ENCODE peak calls at places on chromosomes 3 and 15, in five cellular contexts. Z, D, L, Y and V are unnamed samples.

GRCh38 chr15:52252781-52253180 is 42.8 kb downstream of the MYO5C start:
- DNase-seq in Z (peak; percentile 90), D (peak; percentile 98), L (peak; percentile 81), Y (no peak), V (peak; percentile 91)

GRCh38 chr3:196563721-196564225 is 4.6 kb downstream of the WDR53 start:
- DNase-seq in Z (no peak), D (peak; percentile 36), L (peak; percentile 47), Y (peak; percentile 72), V (peak; percentile 56)

GRCh38 chr15:95875141-95875643 is 455.3 kb upstream of the NR2F2 start:
- DNase-seq in Z (peak; percentile 57), D (no peak), L (no peak), Y (peak; percentile 43), V (peak; percentile 89)

GRCh38 chr3:53812434-53812833 is 33.8 kb downstream of the CHDH start:
- DNase-seq in Z (no peak), D (no peak), L (no peak), Y (no peak), V (no peak)

GRCh38 chr15:60001642-60002527 is 2.2 kb upstream of the FOXB1 start:
- DNase-seq in Z (no peak), D (no peak), L (no peak), Y (no peak), V (no peak)

GRCh38 chr15:36912311-36912712 is 188.0 kb downstream of the MEIS2 start:
- DNase-seq in Z (peak; percentile 65), D (no peak), L (no peak), Y (no peak), V (peak; percentile 58)

GRCh38 chr3:71928215-71928614 is 143.3 kb upstream of the PROK2 start:
- DNase-seq in Z (no peak), D (no peak), L (no peak), Y (no peak), V (no peak)

GRCh38 chr3:38022301-38022700 is 7.1 kb downstream of the PLCD1 start:
- DNase-seq in Z (no peak), D (no peak), L (no peak), Y (no peak), V (no peak)

GRCh38 chr3:194250104-194251002 is 100.8 kb downstream of the CPN2 start:
- DNase-seq in Z (peak; percentile 79), D (no peak), L (no peak), Y (no peak), V (peak; percentile 70)

GRCh38 chr15:26098801-26099200 is 235.7 kb upstream of the ATP10A start:
- DNase-seq in Z (no peak), D (no peak), L (no peak), Y (no peak), V (no peak)

GRCh38 chr15:26097216-26097615 is 234.1 kb upstream of the ATP10A start:
- DNase-seq in Z (no peak), D (no peak), L (no peak), Y (no peak), V (no peak)

GRCh38 chr15:26101443-26101842 is 238.3 kb upstream of the ATP10A start:
- DNase-seq in Z (no peak), D (no peak), L (no peak), Y (no peak), V (no peak)

GRCh38 chr15:26091184-26091583 is 228.1 kb upstream of the ATP10A start:
- DNase-seq in Z (no peak), D (no peak), L (no peak), Y (no peak), V (no peak)

DNA sequence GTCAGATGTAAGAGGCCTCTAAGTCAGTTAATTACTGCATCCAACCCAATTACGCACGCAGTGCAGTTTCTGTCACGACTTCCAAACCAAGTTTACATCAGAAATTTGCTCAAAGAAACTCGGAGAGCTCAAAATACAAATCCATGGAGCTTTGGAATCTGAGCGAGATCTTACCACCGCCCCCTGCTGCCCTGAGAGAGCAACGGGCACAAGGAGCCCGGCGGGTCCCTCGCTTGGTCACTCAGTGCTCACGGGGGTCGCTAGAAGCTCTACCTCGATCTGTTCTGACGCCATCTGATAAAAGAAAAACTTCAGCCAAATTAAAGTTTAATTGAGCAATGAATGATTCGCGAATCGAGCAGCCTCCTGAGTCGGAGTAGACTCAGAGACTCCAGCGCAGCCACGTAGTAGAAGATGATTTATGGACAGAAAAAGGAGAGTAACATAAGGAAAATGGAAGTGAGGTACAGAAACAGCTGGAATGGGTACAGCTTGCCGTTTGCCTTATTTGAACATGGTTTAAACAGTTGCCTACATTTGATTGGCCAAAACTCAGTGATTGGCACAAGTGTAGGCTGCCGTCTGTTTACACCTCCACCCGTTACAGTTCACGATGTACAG is 232.7 kb upstream of the ATP10A start:
- DNase-seq in Z (no peak), D (no peak), L (no peak), Y (no peak), V (no peak)
- H3K4me3 ChIP-seq in Z (no peak overlapping the region), D (no peak overlapping the region), L (no peak overlapping the region), Y (no peak overlapping the region), V (no peak overlapping the region)

GRCh38 chr15:73870700-73871408 is 2.5 kb upstream of the TBC1D21 start:
- DNase-seq in Z (peak; percentile 86), D (no peak), L (no peak), Y (no peak), V (peak; percentile 90)
- TF ChIP-seq CTCF in Z (no peak), D (no peak), L (no peak), Y (no peak), V (peak; percentile 14)

GRCh38 chr3:188301147-188301546 is 147.2 kb downstream of the LPP start:
- DNase-seq in Z (no peak), D (no peak), L (no peak), Y (no peak), V (no peak)
- H3K4me3 ChIP-seq in Z (no peak overlapping the region), D (no peak overlapping the region), L (no peak overlapping the region), Y (no peak overlapping the region), V (no peak overlapping the region)

GRCh38 chr3:97967966-97968365 is 4.3 kb downstream of the RIOX2 start:
- DNase-seq in Z (no peak), D (no peak), L (no peak), Y (no peak), V (no peak)
- TF ChIP-seq CTCF in Z (no peak), D (no peak), L (peak; percentile 46), Y (peak; percentile 8), V (no peak)

DNA sequence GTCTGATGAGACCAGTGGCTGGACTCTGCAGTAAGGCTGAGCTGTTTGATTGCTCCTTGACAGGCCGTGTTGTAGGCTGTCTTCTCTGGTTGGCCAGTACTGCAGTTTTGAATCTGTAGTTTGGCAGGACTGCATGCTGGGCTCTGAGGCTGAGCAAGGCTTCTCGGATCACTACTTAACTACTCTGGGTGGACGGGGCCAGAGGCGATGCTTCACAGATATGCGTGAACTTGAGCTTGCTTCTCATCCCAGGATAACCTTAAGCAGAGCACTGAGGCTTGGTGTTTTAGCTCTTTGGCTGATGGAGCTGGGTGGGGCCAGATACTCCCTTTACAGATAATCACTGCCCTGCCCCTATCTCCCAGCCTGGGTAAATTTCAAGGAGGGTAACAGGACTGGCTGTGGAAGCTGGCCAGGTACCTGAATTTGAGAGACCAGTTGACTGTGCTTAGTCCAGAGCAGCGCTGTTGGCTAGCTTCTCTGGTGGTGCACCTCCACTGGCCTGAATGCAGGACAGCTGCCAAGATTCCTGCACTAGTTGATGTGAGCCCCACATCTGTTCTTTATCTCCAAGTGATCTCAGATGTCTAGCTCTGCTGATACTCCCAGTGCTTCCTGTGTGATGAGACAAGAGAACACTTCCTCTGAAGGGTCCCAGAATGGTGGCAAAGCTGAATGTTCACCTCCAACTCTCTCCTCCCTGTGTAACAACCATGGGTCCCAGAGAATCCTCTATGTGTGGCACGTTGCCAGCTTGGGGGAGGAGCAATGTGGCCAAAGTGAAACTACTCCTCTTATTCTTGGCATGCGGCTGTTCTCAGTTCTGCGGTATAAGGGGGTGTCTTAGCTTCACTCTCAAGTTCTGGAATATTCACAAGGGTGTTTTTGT is 37.9 kb downstream of the RPL39L start:
- DNase-seq in Z (peak; percentile 91), D (peak; percentile 8), L (no peak), Y (peak; percentile 93), V (peak; percentile 90)
- H3K4me3 ChIP-seq in Z (peak overlapping the region; percentile 57), D (peak overlapping the region; percentile 25), L (no peak overlapping the region), Y (peak overlapping the region; percentile 10), V (peak overlapping the region; percentile 56)

GRCh38 chr15:38745136-38745535 is 180.5 kb upstream of the RASGRP1 start:
- DNase-seq in Z (no peak), D (no peak), L (no peak), Y (no peak), V (no peak)
- TF ChIP-seq CTCF in Z (no peak), D (no peak), L (no peak), Y (no peak), V (no peak)

DNA sequence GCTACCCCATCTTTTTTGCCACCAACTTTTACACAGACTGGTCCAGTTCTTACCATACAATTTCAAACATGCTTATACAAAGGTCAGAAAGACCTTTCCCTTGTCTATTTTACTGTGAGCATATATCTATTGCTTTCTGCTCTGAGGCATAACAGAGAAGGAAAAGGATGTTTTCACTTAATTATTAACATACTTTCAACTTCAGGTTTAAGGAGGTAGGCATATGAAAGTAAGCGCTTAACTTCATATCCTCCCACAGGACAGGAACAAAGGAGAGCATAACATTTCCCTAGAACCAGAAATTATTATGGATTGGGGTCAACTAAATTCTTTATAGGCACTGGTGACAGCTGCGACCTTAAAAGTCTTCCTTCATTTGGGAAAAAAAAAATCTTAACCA is 1.1 kb downstream of the MYEF2 start:
- DNase-seq in Z (no peak), D (no peak), L (no peak), Y (no peak), V (no peak)
- H3K4me3 ChIP-seq in Z (no peak overlapping the region), D (peak overlapping the region; percentile 84), L (no peak overlapping the region), Y (peak overlapping the region; percentile 59), V (no peak overlapping the region)

DNA sequence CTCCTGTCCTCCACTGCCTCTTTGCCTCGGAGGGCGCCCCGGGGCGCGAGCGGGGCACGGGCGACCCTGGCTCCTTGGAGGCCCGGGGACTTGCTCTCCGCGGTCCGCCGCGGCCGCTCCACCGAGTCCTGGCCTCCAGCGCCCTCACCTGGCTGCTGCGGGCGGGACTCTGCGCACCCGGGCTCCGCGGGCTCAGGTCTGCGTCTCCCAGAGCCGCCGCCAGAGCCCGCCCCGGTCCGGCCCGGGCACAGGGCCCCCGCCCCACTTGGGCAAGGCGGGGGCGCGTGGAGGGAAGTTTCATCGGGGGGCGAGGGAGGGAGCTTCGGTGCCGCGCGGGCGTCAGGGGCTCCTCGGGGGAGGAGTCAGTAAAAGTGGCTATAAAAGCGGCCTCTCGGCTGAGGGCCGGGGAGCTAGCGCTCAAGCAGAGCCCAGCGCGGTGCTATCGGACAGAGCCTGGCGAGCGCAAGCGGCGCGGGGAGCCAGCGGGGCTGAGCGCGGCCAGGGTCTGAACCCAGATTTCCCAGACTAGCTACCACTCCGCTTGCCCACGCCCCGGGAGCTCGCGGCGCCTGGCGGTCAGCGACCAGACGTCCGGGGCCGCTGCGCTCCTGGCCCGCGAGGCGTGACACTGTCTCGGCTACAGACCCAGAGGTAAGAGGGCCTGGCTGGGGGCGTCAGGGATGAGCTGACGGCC is at the start of gene CEMIP:
- DNase-seq in Z (peak; percentile 91), D (peak; percentile 88), L (peak; percentile 33), Y (peak; percentile 73), V (peak; percentile 79)
- TF ChIP-seq CTCF in Z (peak; percentile 69), D (peak; percentile 99), L (peak; percentile 88), Y (peak; percentile 78), V (peak; percentile 43)

GRCh38 chr3:50205719-50206276 is 727 bp downstream of the SLC38A3 start:
- DNase-seq in Z (no peak), D (no peak), L (peak; percentile 63), Y (no peak), V (no peak)
- H3K4me3 ChIP-seq in Z (no peak overlapping the region), D (no peak overlapping the region), L (peak overlapping the region; percentile 60), Y (no peak overlapping the region), V (no peak overlapping the region)

GRCh38 chr3:58661836-58662235 is 4.7 kb downstream of the FAM3D start:
- DNase-seq in Z (no peak), D (no peak), L (no peak), Y (no peak), V (no peak)
- TF ChIP-seq CTCF in Z (no peak), D (no peak), L (no peak), Y (no peak), V (no peak)